ENCODE peak calls at places on chromosomes 16 and 17, in ten cellular contexts. W, U, Q, O, M, L, P, B, R and G are unnamed samples.

GRCh38 chr17:80308672-80309517 is 48.2 kb downstream of the RNF213 start:
- DNase-seq in W (no peak), U (no peak), Q (no peak), O (no peak), M (no peak), L (peak; percentile 27), P (no peak), B (no peak), R (peak; percentile 64), G (no peak)

GRCh38 chr17:43309505-43310329 is 75.9 kb upstream of the RNU2-1 start:
- DNase-seq in W (no peak), U (no peak), Q (peak; percentile 18), O (peak; percentile 49), M (no peak), L (no peak), P (no peak), B (no peak), R (no peak), G (peak; percentile 0)

GRCh38 chr16:13835357-13835756 is 84.6 kb upstream of the ERCC4 start:
- DNase-seq in W (no peak), U (no peak), Q (peak; percentile 19), O (no peak), M (no peak), L (no peak), P (no peak), B (no peak), R (no peak), G (no peak)

GRCh38 chr17:10067446-10068143 is 130.8 kb downstream of the GAS7 start:
- DNase-seq in W (no peak), U (no peak), Q (no peak), O (peak; percentile 34), M (no peak), L (no peak), P (no peak), B (no peak), R (no peak), G (no peak)

GRCh38 chr16:67199011-67199807 is at the start of gene ELMO3:
- DNase-seq in W (no peak), U (no peak), Q (no peak), O (peak; percentile 65), M (no peak), L (no peak), P (no peak), B (no peak), R (peak; percentile 91), G (no peak)

GRCh38 chr17:40562841-40563370 is 2.4 kb downstream of the CCR7 start:
- DNase-seq in W (no peak), U (no peak), Q (no peak), O (no peak), M (no peak), L (no peak), P (no peak), B (no peak), R (no peak), G (no peak)

GRCh38 chr17:7383742-7384488 is 3.0 kb downstream of the TNK1 start:
- DNase-seq in W (no peak), U (peak; percentile 68), Q (peak; percentile 72), O (no peak), M (peak; percentile 70), L (no peak), P (peak; percentile 75), B (peak; percentile 96), R (peak; percentile 31), G (no peak)

GRCh38 chr17:49707608-49708514 is at the start of gene SLC35B1:
- DNase-seq in W (peak; percentile 97), U (peak; percentile 96), Q (peak; percentile 99), O (peak; percentile 98), M (peak; percentile 96), L (peak; percentile 99), P (peak; percentile 98), B (peak; percentile 97), R (peak; percentile 99), G (peak; percentile 100)

GRCh38 chr16:56985288-56985961 is 3.9 kb upstream of the NLRC5 start:
- DNase-seq in W (peak; percentile 48), U (no peak), Q (no peak), O (peak; percentile 77), M (no peak), L (peak; percentile 63), P (no peak), B (no peak), R (peak; percentile 75), G (no peak)

GRCh38 chr16:66035096-66035495 is 331.4 kb upstream of the CDH5 start:
- DNase-seq in W (no peak), U (no peak), Q (no peak), O (no peak), M (no peak), L (no peak), P (no peak), B (no peak), R (no peak), G (no peak)

GRCh38 chr16:87161822-87162676 is 155.1 kb downstream of the C16orf95 start:
- DNase-seq in W (no peak), U (no peak), Q (peak; percentile 22), O (no peak), M (no peak), L (no peak), P (no peak), B (no peak), R (no peak), G (no peak)

GRCh38 chr17:8304181-8304910 is 5.7 kb upstream of the ARHGEF15 start:
- DNase-seq in W (no peak), U (no peak), Q (no peak), O (no peak), M (no peak), L (no peak), P (no peak), B (no peak), R (no peak), G (no peak)

GRCh38 chr16:87951550-87952538 is 610 bp downstream of the BANP start:
- DNase-seq in W (no peak), U (no peak), Q (peak; percentile 56), O (peak; percentile 31), M (no peak), L (peak; percentile 47), P (no peak), B (no peak), R (peak; percentile 56), G (no peak)

GRCh38 chr16:10197003-10197402 is 14.8 kb upstream of the GRIN2A start:
- DNase-seq in W (no peak), U (no peak), Q (no peak), O (no peak), M (no peak), L (no peak), P (no peak), B (no peak), R (no peak), G (no peak)

GRCh38 chr17:3207367-3207766 is at the start of gene OR1A1:
- DNase-seq in W (no peak), U (no peak), Q (no peak), O (no peak), M (no peak), L (no peak), P (no peak), B (no peak), R (no peak), G (no peak)

GRCh38 chr17:79114455-79115301 is 40.1 kb downstream of the ENGASE start:
- DNase-seq in W (no peak), U (no peak), Q (no peak), O (peak; percentile 63), M (no peak), L (peak; percentile 75), P (no peak), B (no peak), R (peak; percentile 61), G (no peak)

GRCh38 chr16:87945351-87946042 is 5.7 kb upstream of the BANP start:
- DNase-seq in W (no peak), U (no peak), Q (no peak), O (peak; percentile 98), M (no peak), L (peak; percentile 87), P (no peak), B (no peak), R (peak; percentile 63), G (no peak)

GRCh38 chr16:17396762-17397498 is 73.8 kb downstream of the XYLT1 start:
- DNase-seq in W (no peak), U (no peak), Q (no peak), O (no peak), M (peak; percentile 16), L (peak; percentile 68), P (peak; percentile 55), B (no peak), R (peak; percentile 95), G (no peak)

GRCh38 chr17:65277576-65277975 is 140.4 kb downstream of the RGS9 start:
- DNase-seq in W (no peak), U (no peak), Q (peak; percentile 22), O (no peak), M (no peak), L (no peak), P (no peak), B (no peak), R (no peak), G (no peak)

GRCh38 chr17:16135461-16135860 is 79.9 kb downstream of the NCOR1 start:
- DNase-seq in W (no peak), U (no peak), Q (no peak), O (no peak), M (no peak), L (no peak), P (no peak), B (no peak), R (no peak), G (no peak)

GRCh38 chr17:30894236-30894635 is 11.8 kb downstream of the TEFM start:
- DNase-seq in W (no peak), U (no peak), Q (no peak), O (no peak), M (no peak), L (no peak), P (no peak), B (no peak), R (no peak), G (no peak)

GRCh38 chr16:31242197-31242596 is 17.6 kb upstream of the ITGAM start:
- DNase-seq in W (no peak), U (no peak), Q (no peak), O (peak; percentile 89), M (no peak), L (no peak), P (no peak), B (no peak), R (no peak), G (peak; percentile 7)

GRCh38 chr16:57379579-57379978 is 7.3 kb downstream of the CX3CL1 start:
- DNase-seq in W (no peak), U (no peak), Q (no peak), O (peak; percentile 82), M (no peak), L (no peak), P (no peak), B (no peak), R (no peak), G (no peak)

GRCh38 chr17:12422632-12423031 is 243.1 kb upstream of the MYOCD start:
- DNase-seq in W (no peak), U (no peak), Q (no peak), O (no peak), M (no peak), L (no peak), P (no peak), B (no peak), R (no peak), G (no peak)

GRCh38 chr17:9890124-9890523 is 14.9 kb downstream of the RCVRN start:
- DNase-seq in W (no peak), U (no peak), Q (peak; percentile 50), O (no peak), M (no peak), L (peak; percentile 64), P (no peak), B (peak; percentile 58), R (no peak), G (no peak)

GRCh38 chr16:4098496-4098895 is 17.7 kb downstream of the ADCY9 start:
- DNase-seq in W (no peak), U (no peak), Q (no peak), O (no peak), M (no peak), L (no peak), P (no peak), B (no peak), R (no peak), G (no peak)

GRCh38 chr17:2780256-2780655 is 16.0 kb upstream of the RAP1GAP2 start:
- DNase-seq in W (no peak), U (no peak), Q (no peak), O (no peak), M (no peak), L (no peak), P (no peak), B (no peak), R (no peak), G (no peak)

GRCh38 chr17:83193336-83194188 is 114.2 kb downstream of the METRNL start:
- DNase-seq in W (no peak), U (no peak), Q (no peak), O (peak; percentile 82), M (peak; percentile 22), L (no peak), P (no peak), B (no peak), R (no peak), G (no peak)